ENCODE peak calls at places on chromosomes 3 and 15, in seven cellular contexts. S is astrocyte of the spinal cord, B is HFF-Myc, U is glutamatergic neuron, F is heart left ventricle, J is mammary epithelial cell, G is body of pancreas. A is an unnamed sample.
A peak's percentile ranks its signal among the peaks of the same experiment; 100 is the strongest.

GRCh38 chr3:55162031-55162784 is 234.3 kb upstream of the LRTM1 start:
- DNase-seq in S (peak; percentile 81), B (no peak), U (no peak), F (no peak), J (peak; percentile 9), G (no peak), A (no peak)

GRCh38 chr3:5583920-5584319 is 396.4 kb downstream of the EDEM1 start:
- DNase-seq in S (no peak), B (no peak), U (no peak), F (no peak), J (no peak), G (no peak), A (no peak)

GRCh38 chr15:64643685-64644084 is 131.7 kb downstream of the RBPMS2 start:
- DNase-seq in S (no peak), B (no peak), U (no peak), F (no peak), J (no peak), G (no peak), A (no peak)

GRCh38 chr3:127306361-127307112 is 18.7 kb upstream of the PRR20G start:
- DNase-seq in S (no peak), B (no peak), U (no peak), F (no peak), J (no peak), G (no peak), A (no peak)

GRCh38 chr3:113252553-113252952 is 41.2 kb downstream of the BOC start:
- DNase-seq in S (no peak), B (no peak), U (no peak), F (no peak), J (no peak), G (no peak), A (no peak)

GRCh38 chr3:5098346-5098745 is 23.7 kb upstream of the ARL8B start:
- DNase-seq in S (no peak), B (no peak), U (no peak), F (no peak), J (no peak), G (no peak), A (no peak)

GRCh38 chr3:143331336-143331735 is 211.8 kb downstream of the CHST2 start:
- DNase-seq in S (no peak), B (peak; percentile 78), U (peak; percentile 44), F (no peak), J (no peak), G (no peak), A (no peak)

GRCh38 chr3:134065252-134065651 is 35.5 kb upstream of the SLCO2A1 start:
- DNase-seq in S (no peak), B (no peak), U (no peak), F (no peak), J (no peak), G (no peak), A (no peak)

GRCh38 chr3:138939563-138940241 is 7.2 kb downstream of the FOXL2 start:
- DNase-seq in S (no peak), B (no peak), U (no peak), F (no peak), J (no peak), G (no peak), A (no peak)

GRCh38 chr15:67097893-67098740 is 32.7 kb downstream of the SMAD3 start:
- DNase-seq in S (peak; percentile 95), B (peak; percentile 92), U (no peak), F (no peak), J (peak; percentile 67), G (peak; percentile 23), A (no peak)

GRCh38 chr3:66411436-66411835 is 89.4 kb downstream of the LRIG1 start:
- DNase-seq in S (no peak), B (no peak), U (no peak), F (peak; percentile 59), J (no peak), G (no peak), A (no peak)

GRCh38 chr3:47961815-47962606 is 54.2 kb downstream of the MAP4 start:
- DNase-seq in S (peak; percentile 49), B (peak; percentile 74), U (no peak), F (no peak), J (peak; percentile 80), G (peak; percentile 16), A (no peak)

GRCh38 chr3:42425736-42426407 is 15.5 kb upstream of the LYZL4 start:
- DNase-seq in S (no peak), B (no peak), U (no peak), F (no peak), J (no peak), G (no peak), A (no peak)

DNA sequence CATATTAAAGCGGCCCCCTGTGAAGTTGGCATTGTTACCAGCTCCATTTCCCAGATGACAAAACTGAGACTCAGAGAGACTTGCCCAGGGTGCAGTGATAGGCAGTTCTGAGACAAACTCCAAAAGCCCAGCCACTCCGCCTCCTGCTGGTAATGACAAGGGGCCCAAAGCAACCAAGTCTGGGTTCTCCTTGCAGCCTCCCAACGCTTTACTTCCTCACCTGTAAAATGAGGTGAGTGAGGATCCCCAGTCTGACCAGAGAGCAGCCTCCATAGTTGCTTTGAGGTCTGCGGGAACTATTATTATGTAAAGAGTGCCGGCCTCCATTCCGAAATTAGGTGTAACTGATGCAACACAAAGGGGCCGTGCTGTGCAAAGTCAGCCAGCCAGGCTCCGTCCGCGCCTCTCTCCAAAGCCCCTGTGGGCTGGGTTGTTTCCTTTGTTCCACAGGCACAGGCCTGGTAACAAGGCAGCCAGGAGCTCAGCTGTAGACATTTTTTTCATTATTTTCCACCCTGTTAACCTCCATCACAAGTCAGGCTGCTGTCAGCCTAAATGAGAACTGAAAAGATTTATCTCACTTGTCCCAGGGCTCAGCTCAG is 139.1 kb upstream of the RAD18 start:
- DNase-seq in S (no peak), B (no peak), U (peak; percentile 63), F (no peak), J (no peak), G (no peak), A (no peak)
- TF ChIP-seq CTCF in S (no peak), B (no peak), U (no peak), F (no peak), J (no peak), G (no peak), A (no peak)

DNA sequence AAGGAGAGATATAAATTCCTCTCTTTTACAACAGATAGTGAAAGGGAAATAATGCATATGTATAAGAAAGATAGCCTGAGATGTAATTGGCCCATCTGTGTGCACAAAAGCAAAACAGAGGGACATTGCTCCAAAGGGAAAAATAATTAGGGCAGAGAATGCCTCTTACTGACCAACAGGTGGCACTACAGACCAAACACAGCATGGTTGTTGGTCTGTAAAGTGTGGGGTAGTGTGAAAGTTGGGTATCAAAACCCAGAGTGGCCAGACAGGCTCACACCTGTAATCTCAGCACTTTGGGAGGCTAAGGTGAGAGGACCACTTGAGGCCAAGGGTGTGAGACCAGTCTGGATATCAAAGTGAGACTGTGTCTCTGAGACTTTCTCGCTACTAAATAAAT is 4.5 kb upstream of the TLNRD1 start:
- DNase-seq in S (no peak), B (no peak), U (no peak), F (no peak), J (peak; percentile 14), G (no peak), A (no peak)
- TF ChIP-seq CTCF in S (peak; percentile 45), B (peak; percentile 40), U (peak; percentile 45), F (peak; percentile 42), J (peak; percentile 46), G (peak; percentile 46), A (peak; percentile 44)

GRCh38 chr3:122678496-122678895 is 2.1 kb upstream of the PARP14 start:
- DNase-seq in S (no peak), B (no peak), U (no peak), F (peak; percentile 36), J (no peak), G (no peak), A (no peak)

GRCh38 chr3:122676759-122677158 is 3.9 kb upstream of the PARP14 start:
- DNase-seq in S (peak; percentile 46), B (no peak), U (no peak), F (no peak), J (no peak), G (no peak), A (no peak)

GRCh38 chr3:122679467-122680291 is 960 bp upstream of the PARP14 start:
- DNase-seq in S (no peak), B (no peak), U (no peak), F (peak; percentile 29), J (peak; percentile 25), G (peak; percentile 34), A (no peak)

GRCh38 chr3:122679085-122679466 is 1.6 kb upstream of the PARP14 start:
- DNase-seq in S (peak; percentile 79), B (peak; percentile 59), U (peak; percentile 72), F (peak; percentile 86), J (peak; percentile 63), G (peak; percentile 87), A (peak; percentile 90)

GRCh38 chr3:122677261-122677660 is 3.4 kb upstream of the PARP14 start:
- DNase-seq in S (no peak), B (no peak), U (no peak), F (no peak), J (no peak), G (no peak), A (no peak)
- TF ChIP-seq CTCF in S (no peak), B (no peak), U (no peak), F (no peak), J (no peak), G (no peak), A (no peak)

GRCh38 chr3:172094621-172095557 is 55.5 kb downstream of the FNDC3B start:
- DNase-seq in S (no peak), B (no peak), U (no peak), F (no peak), J (no peak), G (no peak), A (no peak)
- TF ChIP-seq CTCF in S (no peak), B (no peak), U (no peak), F (no peak), J (no peak), G (no peak), A (no peak)

GRCh38 chr3:72485649-72486048 is 362.6 kb downstream of the SHQ1 start:
- DNase-seq in S (peak; percentile 27), B (no peak), U (no peak), F (no peak), J (no peak), G (no peak), A (no peak)

GRCh38 chr3:72480366-72480765 is 367.9 kb downstream of the SHQ1 start:
- DNase-seq in S (no peak), B (no peak), U (no peak), F (no peak), J (no peak), G (no peak), A (no peak)

GRCh38 chr3:72481542-72481941 is 366.7 kb downstream of the SHQ1 start:
- DNase-seq in S (no peak), B (no peak), U (no peak), F (no peak), J (no peak), G (no peak), A (no peak)

GRCh38 chr3:72483554-72484104 is 364.6 kb downstream of the SHQ1 start:
- DNase-seq in S (no peak), B (no peak), U (no peak), F (no peak), J (no peak), G (no peak), A (no peak)

DNA sequence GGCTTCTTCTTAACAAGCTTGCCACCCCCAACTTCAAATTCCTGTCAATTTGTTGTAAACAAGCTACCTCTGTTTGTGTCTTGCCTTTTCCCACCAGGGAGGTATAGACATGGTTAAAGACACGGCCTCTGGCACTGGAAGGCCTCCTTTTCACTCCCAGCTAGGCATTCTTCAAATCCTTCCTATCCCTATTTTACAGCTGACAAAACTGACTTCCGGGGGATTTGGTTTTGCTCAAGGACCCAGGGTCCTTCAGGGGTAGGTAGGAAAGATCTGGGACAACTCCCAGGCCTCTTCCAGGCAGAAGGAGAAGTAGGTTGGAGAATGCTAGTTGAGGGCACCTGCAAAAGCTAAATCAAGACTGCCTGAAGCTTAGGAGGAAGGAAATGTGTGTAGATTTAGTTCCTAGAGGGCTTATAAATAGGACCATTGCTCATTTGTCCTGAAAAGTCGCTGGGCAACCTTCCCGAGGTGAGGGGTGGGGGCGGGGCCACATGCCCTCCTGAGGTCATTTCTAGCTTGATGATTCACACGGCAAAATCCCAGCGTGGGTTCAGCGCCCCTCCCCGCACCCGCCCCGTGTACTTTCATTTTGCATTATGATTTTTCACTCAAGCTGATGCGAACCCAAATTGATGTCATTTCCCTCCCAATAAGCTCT is 365.5 kb downstream of the SHQ1 start:
- DNase-seq in S (peak; percentile 86), B (no peak), U (no peak), F (peak; percentile 74), J (peak; percentile 76), G (peak; percentile 85), A (no peak)
- TF ChIP-seq CTCF in S (no peak), B (no peak), U (no peak), F (no peak), J (no peak), G (no peak), A (no peak)

A was measured in osteocyte.